ENCODE peak calls at places on chromosomes 12 and 14, in six cellular contexts. Y is PC-3, B is OCI-LY7, K is HCT116, T is GM23338, V is neural progenitor cell. F is an unnamed sample. For H3K79me2, the result is how much of the 10 kb centered on the place peaks cover.

GRCh38 chr12:53862206-53862605 is 76.4 kb upstream of the HOXC13 start:
- DNase-seq in Y (no peak), B (no peak), K (no peak), T (no peak), V (no peak), F (no peak)

GRCh38 chr12:113880993-113881392 is 85.1 kb downstream of the RBM19 start:
- DNase-seq in Y (no peak), B (no peak), K (no peak), T (no peak), V (no peak), F (no peak)

GRCh38 chr14:74348241-74348734 is at the start of gene VRTN:
- DNase-seq in Y (no peak), B (no peak), K (no peak), T (no peak), V (no peak), F (no peak)

GRCh38 chr14:51482112-51482511 is 169.6 kb upstream of the FRMD6 start:
- DNase-seq in Y (no peak), B (no peak), K (no peak), T (no peak), V (no peak), F (no peak)

GRCh38 chr12:25386823-25387134 is 136.1 kb upstream of the KRAS start:
- DNase-seq in Y (no peak), B (peak), K (no peak), T (no peak), V (no peak), F (no peak)

GRCh38 chr14:52241102-52241793 is 26.2 kb upstream of the PTGDR start:
- DNase-seq in Y (peak), B (no peak), K (no peak), T (no peak), V (no peak), F (no peak)

GRCh38 chr14:20434701-20435453 is 1.1 kb downstream of the KLHL33 start:
- DNase-seq in Y (no peak), B (no peak), K (no peak), T (peak), V (no peak), F (no peak)

GRCh38 chr14:63909984-63910383 is 57.2 kb downstream of the SYNE2 start:
- DNase-seq in Y (peak), B (no peak), K (no peak), T (no peak), V (no peak), F (no peak)

GRCh38 chr12:12983420-12984035 is 16.5 kb downstream of the HEBP1 start:
- DNase-seq in Y (peak), B (no peak), K (peak), T (peak), V (no peak), F (peak)

GRCh38 chr14:71231521-71232393 is 324.5 kb downstream of the PCNX1 start:
- DNase-seq in Y (no peak), B (peak), K (no peak), T (peak), V (no peak), F (no peak)

GRCh38 chr12:131003036-131003435 is 49.3 kb downstream of the ADGRD1 start:
- DNase-seq in Y (no peak), B (no peak), K (no peak), T (no peak), V (no peak), F (no peak)

GRCh38 chr12:90653051-90653450 is 301.9 kb downstream of the CCER1 start:
- DNase-seq in Y (no peak), B (no peak), K (no peak), T (no peak), V (no peak), F (no peak)

GRCh38 chr12:38625306-38625705 is 280.1 kb downstream of the CPNE8 start:
- DNase-seq in Y (no peak), B (no peak), K (no peak), T (no peak), V (no peak), F (no peak)

GRCh38 chr12:102484017-102484731 is 3.8 kb upstream of the IGF1 start:
- DNase-seq in Y (peak), B (peak), K (peak), T (peak), V (peak), F (peak)

GRCh38 chr12:75177997-75178396 is 31.6 kb downstream of the KCNC2 start:
- DNase-seq in Y (peak), B (no peak), K (peak), T (no peak), V (no peak), F (no peak)

DNA sequence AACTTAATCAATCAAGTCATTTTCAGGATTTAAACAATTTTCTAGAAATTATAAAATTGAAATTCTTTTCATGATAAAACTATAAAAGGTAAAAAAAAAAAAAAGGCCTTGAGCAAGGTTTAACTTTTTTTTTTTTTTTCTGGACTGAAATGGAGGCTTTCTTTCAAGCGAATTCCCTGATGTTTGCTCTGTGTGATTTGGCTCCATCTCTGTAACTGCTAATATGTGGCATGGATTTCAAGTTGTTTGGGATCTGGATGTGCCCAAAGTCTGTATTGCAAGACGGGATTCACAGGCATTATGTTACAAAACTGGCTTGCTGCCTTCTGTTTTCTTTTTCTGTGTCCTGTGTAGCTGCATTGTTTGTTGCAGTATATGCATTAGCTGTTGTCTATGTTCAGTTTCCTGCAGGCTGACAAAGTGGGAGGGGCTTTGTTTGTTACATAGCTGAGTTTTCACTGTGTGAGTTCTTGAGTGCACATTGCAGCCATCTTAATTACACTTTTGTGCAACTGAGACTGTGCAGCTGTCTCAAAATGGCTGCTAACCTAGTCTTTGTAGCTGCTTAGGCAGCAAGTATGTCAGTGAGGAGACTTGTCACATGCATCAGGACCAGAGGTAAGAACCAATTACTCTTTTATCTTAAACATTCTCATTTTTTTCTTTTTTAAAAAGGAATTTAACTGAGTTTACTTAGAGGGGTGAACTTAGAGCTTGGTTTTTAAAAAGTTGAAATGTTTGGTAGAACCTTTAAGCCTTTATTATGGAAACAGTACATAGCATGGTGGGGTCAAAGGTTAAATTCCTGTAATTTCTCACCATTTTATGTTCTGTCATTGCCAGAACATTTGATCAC is 19.5 kb downstream of the ATF7IP start:
- DNase-seq in Y (peak), B (peak), K (peak), T (peak), V (peak), F (peak)
- TF ChIP-seq EZH2phosphoT487 in Y (no peak), B (no peak), K (no peak), T (no peak), V (no peak), F (no peak)

DNA sequence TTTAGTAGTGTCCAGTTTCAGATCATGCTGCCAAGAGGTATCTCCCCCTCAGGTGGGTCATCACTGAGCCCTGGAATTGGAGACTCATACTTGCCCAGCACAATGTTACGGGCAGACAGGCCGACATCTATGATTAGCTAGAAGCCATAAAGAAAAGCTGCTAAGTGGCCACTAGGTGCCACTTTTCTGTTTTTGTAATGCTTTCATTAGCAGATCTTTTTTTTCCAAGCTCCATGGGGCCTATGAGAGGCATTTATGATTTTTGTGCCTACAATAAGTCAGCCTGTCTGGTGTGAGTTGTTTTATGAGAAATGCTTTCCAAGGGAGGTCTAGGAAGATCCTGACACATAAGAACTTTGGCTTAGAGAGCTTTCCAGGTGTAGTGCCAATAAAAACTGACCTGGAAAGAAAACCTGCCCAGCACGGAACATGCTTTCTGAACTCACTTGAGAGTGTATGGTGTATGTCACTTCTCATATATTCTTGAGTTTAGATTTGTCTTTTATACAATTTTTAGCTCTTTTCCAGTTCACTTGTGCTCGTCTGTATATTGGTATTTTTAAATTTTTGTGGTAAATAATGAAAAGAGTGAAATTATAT is 21.8 kb upstream of the SMCO2 start:
- DNase-seq in Y (peak), B (peak), K (peak), T (peak), V (peak), F (peak)
- H3K79me2 ChIP-seq in Y (under half), B (under half), K (under half), T (under half), V (under half), F (under half)

DNA sequence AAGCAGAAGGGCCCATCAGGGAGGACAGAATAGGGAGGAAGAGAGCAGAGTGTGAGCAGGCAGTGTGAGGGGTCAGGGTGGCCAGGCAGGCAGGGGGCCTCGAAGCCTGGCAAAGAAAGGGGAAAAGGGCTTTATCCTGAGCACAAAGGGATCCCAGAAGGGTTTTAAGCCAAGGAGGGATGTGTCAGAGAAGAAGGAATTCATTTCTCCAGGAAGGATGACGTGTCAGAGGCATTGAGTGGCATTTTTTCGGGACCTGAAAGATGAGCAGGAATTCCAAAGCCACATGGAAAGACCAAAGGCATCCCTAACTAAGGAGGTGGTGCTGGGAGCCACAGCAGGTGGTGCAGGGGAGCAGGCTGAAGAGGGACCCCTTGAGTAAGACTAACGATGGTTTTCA is 132.1 kb downstream of the DICER1 start:
- DNase-seq in Y (no peak), B (no peak), K (no peak), T (no peak), V (no peak), F (no peak)
- TF ChIP-seq CTCF in Y (no peak), B (no peak), K (no peak), T (no peak), V (no peak), F (no peak)

GRCh38 chr14:79328863-79329262 is 882.4 kb downstream of the DIO2 start:
- DNase-seq in Y (no peak), B (no peak), K (no peak), T (no peak), V (no peak), F (no peak)
- TF ChIP-seq EZH2phosphoT487 in Y (no peak), B (no peak), K (no peak), T (no peak), V (no peak), F (no peak)